ENCODE peak calls at places on chromosomes 11 and 22, in seven cellular contexts. Q is heart left ventricle, F is AG04450, J is mammary epithelial cell, C is endodermal cell, O is MG63, B is esophagus squamous epithelium. T is an unnamed sample.

GRCh38 chr11:73454987-73455386 is 78.8 kb downstream of the RELT start:
- DNase-seq in Q (peak; percentile 37), F (no peak), J (no peak), C (no peak), O (no peak), B (no peak), T (no peak)

GRCh38 chr11:131924446-131925240 is 554.2 kb downstream of the NTM start:
- DNase-seq in Q (no peak), F (no peak), J (peak; percentile 35), C (no peak), O (peak; percentile 35), B (no peak), T (peak; percentile 59)

GRCh38 chr11:60970369-60970774 is 1.1 kb upstream of the CD6 start:
- DNase-seq in Q (peak; percentile 72), F (no peak), J (peak; percentile 34), C (peak; percentile 85), O (peak; percentile 26), B (no peak), T (peak; percentile 29)

GRCh38 chr11:1864216-1864615 is 11.3 kb downstream of the LSP1 start:
- DNase-seq in Q (no peak), F (no peak), J (no peak), C (no peak), O (no peak), B (no peak), T (no peak)

GRCh38 chr11:24391165-24391564 is 105.7 kb upstream of the LUZP2 start:
- DNase-seq in Q (no peak), F (peak; percentile 37), J (peak; percentile 52), C (no peak), O (no peak), B (no peak), T (peak; percentile 59)

GRCh38 chr11:68818181-68818580 is 23.5 kb downstream of the CPT1A start:
- DNase-seq in Q (no peak), F (no peak), J (peak; percentile 61), C (no peak), O (no peak), B (no peak), T (no peak)

GRCh38 chr11:61108847-61109585 is 6.7 kb downstream of the CD5 start:
- DNase-seq in Q (no peak), F (no peak), J (no peak), C (no peak), O (no peak), B (no peak), T (no peak)

GRCh38 chr11:72741849-72742521 is 10.2 kb downstream of the ARAP1 start:
- DNase-seq in Q (peak; percentile 42), F (no peak), J (no peak), C (no peak), O (no peak), B (no peak), T (no peak)

GRCh38 chr11:123300874-123301695 is 106.0 kb upstream of the CLMP start:
- DNase-seq in Q (no peak), F (peak; percentile 42), J (peak; percentile 30), C (no peak), O (no peak), B (no peak), T (no peak)

GRCh38 chr11:133492895-133493294 is 39.4 kb downstream of the OPCML start:
- DNase-seq in Q (no peak), F (no peak), J (no peak), C (no peak), O (no peak), B (no peak), T (no peak)

GRCh38 chr11:47271961-47272661 is 2.2 kb downstream of the MADD start:
- DNase-seq in Q (peak; percentile 73), F (no peak), J (no peak), C (no peak), O (no peak), B (no peak), T (no peak)

GRCh38 chr22:46748948-46749681 is 11.1 kb upstream of the CERK start:
- DNase-seq in Q (no peak), F (no peak), J (no peak), C (no peak), O (peak; percentile 61), B (no peak), T (no peak)

GRCh38 chr11:111793863-111794262 is 27.7 kb upstream of the PPP2R1B start:
- DNase-seq in Q (no peak), F (no peak), J (peak; percentile 65), C (no peak), O (peak; percentile 64), B (no peak), T (peak; percentile 16)

GRCh38 chr11:2915473-2915872 is 13.7 kb downstream of the PHLDA2 start:
- DNase-seq in Q (no peak), F (no peak), J (no peak), C (no peak), O (no peak), B (no peak), T (no peak)

GRCh38 chr11:28231475-28231874 is 123.3 kb downstream of the METTL15 start:
- DNase-seq in Q (no peak), F (peak; percentile 16), J (no peak), C (no peak), O (no peak), B (no peak), T (no peak)

GRCh38 chr11:73252577-73253191 is 19.5 kb upstream of the P2RY6 start:
- DNase-seq in Q (no peak), F (no peak), J (no peak), C (peak; percentile 60), O (no peak), B (no peak), T (no peak)

GRCh38 chr22:42327462-42328129 is 57.1 kb upstream of the TCF20 start:
- DNase-seq in Q (no peak), F (no peak), J (no peak), C (no peak), O (no peak), B (no peak), T (no peak)

GRCh38 chr11:118104491-118104890 is 17.7 kb upstream of the SMIM35 start:
- DNase-seq in Q (no peak), F (no peak), J (no peak), C (no peak), O (no peak), B (no peak), T (no peak)

GRCh38 chr22:19290400-19291217 is 910 bp downstream of the CLTCL1 start:
- DNase-seq in Q (no peak), F (no peak), J (no peak), C (peak; percentile 54), O (no peak), B (no peak), T (no peak)

DNA sequence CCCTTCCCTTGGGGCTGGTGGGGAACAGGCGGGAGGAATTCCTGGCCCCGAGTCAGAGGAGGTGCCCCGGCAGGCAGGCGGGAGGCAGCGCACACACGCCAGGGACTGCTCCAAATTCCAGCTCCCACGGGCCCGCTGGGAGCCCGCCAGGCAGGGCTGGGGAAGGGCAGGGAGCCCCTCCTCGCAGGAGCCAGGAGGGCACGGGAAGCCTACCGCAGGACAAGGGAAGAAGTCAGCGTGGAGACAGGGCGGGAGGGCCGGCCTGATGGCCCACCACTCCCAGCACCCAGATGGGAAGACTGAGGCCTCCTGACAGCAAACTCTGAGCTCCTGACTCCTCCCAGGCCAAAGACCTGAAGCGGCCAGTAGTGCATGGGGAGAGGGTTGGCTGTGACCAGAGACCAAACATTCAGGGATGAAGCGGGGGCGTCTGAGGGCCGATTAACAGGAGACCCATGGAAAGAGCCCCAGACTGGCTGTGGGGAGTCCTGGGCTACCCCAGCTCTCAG is 22.4 kb downstream of the RPL3 start:
- DNase-seq in Q (peak; percentile 46), F (no peak), J (no peak), C (no peak), O (no peak), B (no peak), T (no peak)
- H3K27me3 ChIP-seq in Q (no peaks in the 10 kb centered on the region), F (no peaks in the 10 kb centered on the region), J (no peaks in the 10 kb centered on the region), C (no peaks in the 10 kb centered on the region), O (no peaks in the 10 kb centered on the region), B (no peaks in the 10 kb centered on the region), T (no peaks in the 10 kb centered on the region)

GRCh38 chr11:85752201-85752889 is 58.6 kb downstream of the SYTL2 start:
- DNase-seq in Q (no peak), F (no peak), J (no peak), C (no peak), O (no peak), B (no peak), T (no peak)

GRCh38 chr11:85751738-85752137 is 59.2 kb downstream of the SYTL2 start:
- DNase-seq in Q (no peak), F (no peak), J (no peak), C (no peak), O (no peak), B (no peak), T (no peak)

GRCh38 chr11:85749287-85749834 is 61.6 kb downstream of the SYTL2 start:
- DNase-seq in Q (no peak), F (no peak), J (no peak), C (no peak), O (no peak), B (no peak), T (no peak)

GRCh38 chr11:85749884-85750283 is 61.1 kb downstream of the SYTL2 start:
- DNase-seq in Q (no peak), F (no peak), J (no peak), C (no peak), O (no peak), B (no peak), T (no peak)

GRCh38 chr11:85750646-85751045 is 60.3 kb downstream of the SYTL2 start:
- DNase-seq in Q (no peak), F (no peak), J (no peak), C (no peak), O (no peak), B (no peak), T (no peak)
- H3K27me3 ChIP-seq in Q (no peaks in the 10 kb centered on the region), F (no peaks in the 10 kb centered on the region), J (no peaks in the 10 kb centered on the region), C (peaks cover 58% of the 10 kb centered on the region), O (no peaks in the 10 kb centered on the region), B (no peaks in the 10 kb centered on the region), T (no peaks in the 10 kb centered on the region)

DNA sequence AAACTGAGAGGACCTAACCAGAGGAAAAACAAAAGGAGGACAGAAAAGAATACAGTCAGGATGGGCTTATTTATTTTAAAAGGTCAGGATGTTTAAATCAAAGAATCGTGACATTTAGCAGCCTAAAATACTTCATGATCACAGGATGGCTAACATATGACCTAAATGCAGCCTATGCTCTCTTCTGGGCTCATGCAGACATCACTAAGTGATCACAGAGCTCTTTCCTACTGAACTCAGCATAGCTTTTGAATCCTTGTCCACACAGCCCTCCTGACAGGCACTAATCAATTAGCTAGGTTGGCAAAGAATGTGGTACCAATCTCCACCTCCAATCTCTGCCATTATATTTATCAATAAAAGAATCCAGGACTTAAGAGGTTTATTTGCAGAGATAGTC is 60.1 kb upstream of the PHF21A start:
- DNase-seq in Q (no peak), F (no peak), J (no peak), C (no peak), O (no peak), B (no peak), T (no peak)
- H3K27me3 ChIP-seq in Q (no peaks in the 10 kb centered on the region), F (peaks cover 31% of the 10 kb centered on the region), J (no peaks in the 10 kb centered on the region), C (peaks cover 7% of the 10 kb centered on the region), O (peaks cover 17% of the 10 kb centered on the region), B (no peaks in the 10 kb centered on the region), T (no peaks in the 10 kb centered on the region)

DNA sequence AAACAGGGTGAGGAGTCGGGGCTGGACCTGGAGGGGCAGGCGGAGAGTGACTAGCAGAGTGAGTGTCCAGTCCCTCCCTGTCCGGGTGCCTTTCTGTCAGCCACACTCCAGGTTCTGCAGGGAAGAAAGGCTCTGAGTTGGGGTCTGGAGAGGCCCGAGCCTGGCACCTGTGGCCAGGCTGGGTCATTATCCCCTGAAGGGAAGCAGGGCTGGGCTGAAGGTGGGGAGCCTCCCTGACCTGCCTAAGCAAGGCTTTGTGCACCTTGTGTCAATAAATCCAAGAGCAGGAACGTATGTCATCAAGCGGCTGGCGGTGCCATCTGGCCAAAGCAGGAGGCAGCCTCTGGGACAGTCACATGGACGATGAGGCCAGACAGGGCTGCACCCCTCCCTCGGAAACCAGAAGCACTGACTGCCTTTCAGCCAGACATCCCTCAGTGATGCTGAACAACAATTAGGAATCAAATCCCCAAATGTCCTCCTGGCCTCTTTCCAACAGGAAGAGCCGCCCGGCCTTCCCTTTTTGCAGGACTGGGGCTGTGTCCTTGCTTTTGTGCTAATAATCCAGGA is 73.9 kb upstream of the FGF3 start:
- DNase-seq in Q (peak; percentile 21), F (no peak), J (no peak), C (no peak), O (no peak), B (no peak), T (no peak)
- H3K27me3 ChIP-seq in Q (no peaks in the 10 kb centered on the region), F (peaks cover 34% of the 10 kb centered on the region), J (no peaks in the 10 kb centered on the region), C (peaks cover 4% of the 10 kb centered on the region), O (no peaks in the 10 kb centered on the region), B (no peaks in the 10 kb centered on the region), T (peaks cover 29% of the 10 kb centered on the region)

T was measured in brain microvascular endothelial cell.